ENCODE peak calls at places on chromosomes 1 and 21, in eight cellular contexts. U, J, I, E, X, P, T and R are unnamed samples.

GRCh38 chr1:204301171-204301957 is 58.4 kb downstream of the PLEKHA6 start:
- DNase-seq in U (no peak), P (no peak), I (no peak), E (peak; percentile 61), T (no peak), J (no peak), X (peak; percentile 93), R (no peak)

GRCh38 chr1:162633327-162633762 is 1.1 kb downstream of the DDR2 start:
- DNase-seq in J (no peak), X (no peak), P (no peak), I (no peak), E (peak; percentile 69), U (no peak), T (no peak), R (no peak)

GRCh38 chr1:47523812-47524170 is 85.9 kb downstream of the FOXD2 start:
- DNase-seq in X (no peak), I (no peak), E (no peak), T (no peak), P (no peak), U (no peak), J (no peak), R (no peak)

GRCh38 chr1:174969977-174970376 is 29.8 kb upstream of the CACYBP start:
- DNase-seq in X (no peak), E (no peak), T (no peak), J (no peak), P (no peak), U (no peak), I (no peak), R (no peak)

GRCh38 chr1:221765527-221765926 is 23.6 kb upstream of the DUSP10 start:
- DNase-seq in E (peak; percentile 33), J (no peak), X (peak; percentile 51), U (no peak), I (no peak), P (no peak), T (no peak), R (no peak)

GRCh38 chr1:206946261-206946660 is at the start of gene PIGR:
- DNase-seq in T (no peak), U (peak; percentile 81), E (no peak), I (no peak), J (no peak), X (no peak), P (no peak), R (no peak)

GRCh38 chr1:94599090-94599813 is 57.7 kb upstream of the F3 start:
- DNase-seq in E (peak; percentile 31), T (no peak), P (peak; percentile 55), I (no peak), J (no peak), X (peak; percentile 75), U (peak; percentile 71), R (no peak)

GRCh38 chr1:3931310-3931700 is 31.2 kb upstream of the C1orf174 start:
- DNase-seq in P (no peak), T (no peak), E (no peak), X (no peak), I (no peak), J (no peak), U (peak; percentile 53), R (no peak)

GRCh38 chr1:167630568-167631385 is 745 bp downstream of the RCSD1 start:
- DNase-seq in E (no peak), I (no peak), T (no peak), J (no peak), X (no peak), U (no peak), P (no peak), R (no peak)

GRCh38 chr1:212669102-212669501 is 30.5 kb downstream of the BATF3 start:
- DNase-seq in J (no peak), X (peak; percentile 49), P (peak; percentile 19), T (no peak), U (no peak), E (peak; percentile 56), I (no peak), R (peak; percentile 65)

GRCh38 chr21:33801424-33802405 is 113.9 kb downstream of the ATP5PO start:
- DNase-seq in U (no peak), P (no peak), E (peak; percentile 84), I (no peak), X (peak; percentile 97), T (no peak), J (peak; percentile 22), R (no peak)

GRCh38 chr21:45223236-45223992 is 64.3 kb downstream of the POFUT2 start:
- DNase-seq in E (no peak), I (no peak), X (no peak), P (no peak), U (peak; percentile 57), J (no peak), T (no peak), R (no peak)

GRCh38 chr1:180173952-180174351 is 19.3 kb downstream of the QSOX1 start:
- DNase-seq in J (no peak), X (peak; percentile 13), E (peak; percentile 73), P (no peak), I (peak; percentile 61), T (no peak), U (peak; percentile 77), R (no peak)

GRCh38 chr1:93437976-93438605 is 9.8 kb upstream of the FNBP1L start:
- DNase-seq in E (peak; percentile 62), I (no peak), T (no peak), P (peak; percentile 74), J (no peak), X (peak; percentile 55), U (no peak), R (peak; percentile 59)

GRCh38 chr1:244836135-244836521 is 670 bp downstream of the COX20 start:
- DNase-seq in I (no peak), J (peak; percentile 11), U (no peak), X (peak; percentile 77), T (no peak), E (peak; percentile 60), P (no peak), R (peak; percentile 51)

GRCh38 chr1:101520302-101520701 is 283.5 kb downstream of the S1PR1 start:
- DNase-seq in P (peak; percentile 55), U (no peak), X (peak; percentile 65), J (no peak), E (peak; percentile 71), T (no peak), I (no peak), R (peak; percentile 43)

GRCh38 chr1:18823438-18823837 is 36.0 kb downstream of the TAS1R2 start:
- DNase-seq in E (no peak), I (no peak), J (no peak), T (no peak), P (no peak), X (no peak), U (no peak), R (no peak)

GRCh38 chr1:43711524-43712386 is 4.4 kb downstream of the ST3GAL3 start:
- DNase-seq in X (peak; percentile 74), U (no peak), P (no peak), J (no peak), I (no peak), T (no peak), E (peak; percentile 84), R (peak; percentile 78)

GRCh38 chr1:205504311-205505075 is at the start of gene CDK18:
- DNase-seq in I (peak; percentile 85), U (peak; percentile 96), J (no peak), E (no peak), P (peak; percentile 78), X (peak; percentile 95), T (peak; percentile 25), R (peak; percentile 91)

GRCh38 chr1:27617420-27617819 is 13.5 kb upstream of the AHDC1 start:
- DNase-seq in E (no peak), T (no peak), U (no peak), P (no peak), I (no peak), X (no peak), J (no peak), R (no peak)

GRCh38 chr1:78079580-78079979 is 33.8 kb downstream of the GIPC2 start:
- DNase-seq in X (no peak), P (no peak), E (peak; percentile 50), I (no peak), J (no peak), U (no peak), T (no peak), R (no peak)

GRCh38 chr1:244576259-244576892 is 76.5 kb upstream of the DESI2 start:
- DNase-seq in J (no peak), I (no peak), P (no peak), X (no peak), U (no peak), E (peak; percentile 20), T (no peak), R (peak; percentile 7)

GRCh38 chr1:231139125-231139649 is 22.7 kb upstream of the TRIM67 start:
- DNase-seq in T (no peak), E (peak; percentile 63), U (no peak), J (peak; percentile 66), X (peak; percentile 78), P (no peak), I (no peak), R (no peak)

GRCh38 chr1:119475866-119476439 is 31.1 kb upstream of the HSD3B1 start:
- DNase-seq in I (peak; percentile 16), X (peak; percentile 78), U (peak; percentile 73), J (peak; percentile 4), E (peak; percentile 47), P (peak; percentile 84), T (peak; percentile 1), R (peak; percentile 2)

GRCh38 chr1:220908757-220909156 is 29.5 kb downstream of the HLX start:
- DNase-seq in X (peak; percentile 56), J (no peak), E (peak; percentile 48), P (peak; percentile 7), I (no peak), U (no peak), T (no peak), R (peak; percentile 39)